ENCODE peak calls at places on chromosomes 5 and 9, in eight cellular contexts. S, Z, B, O, I, W, D and R are unnamed samples.

GRCh38 chr9:14251146-14252071 is 62.5 kb downstream of the NFIB start:
- DNase-seq in S (peak), I (peak), D (peak), Z (peak), W (peak), B (peak), O (peak), R (no peak)

GRCh38 chr9:36815566-36816348 is 218.3 kb downstream of the PAX5 start:
- DNase-seq in B (no peak), S (peak), I (no peak), O (no peak), W (no peak), Z (no peak), D (no peak), R (no peak)

GRCh38 chr5:115100556-115100955 is 69.2 kb downstream of the TRIM36 start:
- DNase-seq in I (no peak), D (no peak), B (no peak), W (no peak), O (peak), S (no peak), Z (peak), R (no peak)

GRCh38 chr9:33116855-33117254 is 40.4 kb upstream of the SMU1 start:
- DNase-seq in Z (no peak), W (no peak), D (no peak), I (no peak), B (no peak), S (no peak), O (peak), R (no peak)

GRCh38 chr9:13213337-13213736 is 66.2 kb downstream of the MPDZ start:
- DNase-seq in Z (peak), B (no peak), D (peak), W (no peak), O (peak), S (no peak), I (peak), R (no peak)

GRCh38 chr5:11166906-11167305 is 405.9 kb upstream of the DAP start:
- DNase-seq in W (no peak), D (no peak), Z (peak), B (no peak), I (no peak), S (no peak), O (no peak), R (no peak)

GRCh38 chr9:2157277-2158105 is 142.3 kb downstream of the SMARCA2 start:
- DNase-seq in S (peak), I (peak), B (no peak), W (peak), Z (peak), D (peak), O (peak), R (no peak)

GRCh38 chr9:127884427-127884911 is 7.0 kb upstream of the AK1 start:
- DNase-seq in B (peak), O (no peak), D (no peak), I (no peak), S (no peak), W (peak), Z (no peak), R (no peak)

GRCh38 chr5:170164087-170164486 is 58.4 kb downstream of the FOXI1 start:
- DNase-seq in S (no peak), O (no peak), W (no peak), Z (no peak), D (no peak), I (no peak), B (no peak), R (no peak)

GRCh38 chr5:1831677-1832313 is 30.6 kb downstream of the NDUFS6 start:
- DNase-seq in D (peak), W (no peak), O (no peak), Z (no peak), I (no peak), S (peak), B (no peak), R (no peak)

GRCh38 chr5:77892061-77893010 is 116.2 kb upstream of the TBCA start:
- DNase-seq in D (no peak), Z (peak), S (no peak), I (no peak), W (no peak), O (no peak), B (no peak), R (no peak)

GRCh38 chr5:1950708-1951103 is 68.0 kb upstream of the IRX4 start:
- DNase-seq in D (no peak), Z (peak), B (no peak), S (no peak), O (no peak), W (no peak), I (peak), R (no peak)

GRCh38 chr5:95786821-95787408 is 35.6 kb downstream of the GLRX start:
- DNase-seq in S (no peak), I (no peak), D (no peak), Z (no peak), W (no peak), B (no peak), O (peak), R (no peak)

GRCh38 chr5:177472460-177473441 is 683 bp downstream of the DBN1 start:
- DNase-seq in B (no peak), I (no peak), D (peak), Z (no peak), S (no peak), O (no peak), W (peak), R (peak)

GRCh38 chr5:33901176-33901575 is 9.4 kb upstream of the ADAMTS12 start:
- DNase-seq in Z (no peak), W (no peak), S (no peak), I (no peak), B (no peak), O (peak), D (no peak), R (no peak)

GRCh38 chr9:90870646-90871326 is 69.2 kb downstream of the SYK start:
- DNase-seq in D (peak), Z (peak), S (no peak), B (peak), I (peak), O (peak), W (peak), R (peak)

GRCh38 chr9:87701931-87702421 is 23.9 kb upstream of the CTSL start:
- DNase-seq in Z (no peak), W (no peak), I (no peak), D (peak), B (no peak), S (no peak), O (no peak), R (no peak)

GRCh38 chr5:111227226-111227782 is 3.1 kb downstream of the CAMK4 start:
- DNase-seq in D (no peak), O (no peak), Z (no peak), W (no peak), S (no peak), B (no peak), I (no peak), R (no peak)

GRCh38 chr5:75275736-75276135 is 39.1 kb upstream of the ANKRD31 start:
- DNase-seq in O (no peak), W (no peak), B (no peak), Z (no peak), I (no peak), S (no peak), D (peak), R (no peak)

GRCh38 chr9:135222991-135223760 is 135.7 kb downstream of the OLFM1 start:
- DNase-seq in Z (no peak), I (no peak), B (no peak), S (peak), W (no peak), O (no peak), D (no peak), R (no peak)

DNA sequence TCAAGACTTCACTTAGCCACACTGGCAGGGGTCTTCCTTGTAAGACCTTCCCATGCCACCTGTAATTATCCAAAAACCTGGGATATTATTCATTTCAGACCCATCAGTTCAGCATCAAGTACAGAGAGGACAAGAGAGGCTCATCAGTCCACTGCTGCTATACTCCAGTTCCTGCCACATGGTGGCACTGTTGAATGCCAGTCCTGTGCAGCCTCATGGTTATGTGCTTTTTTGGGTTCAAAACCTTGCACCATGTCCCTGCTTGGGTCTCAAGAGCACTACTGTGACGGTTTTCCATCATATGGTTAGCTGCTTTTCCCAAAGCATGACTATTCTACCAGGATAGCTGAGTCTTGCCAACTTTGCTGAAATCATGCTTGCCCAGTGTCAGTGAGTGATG is 8.5 kb downstream of the PTGS1 start:
- DNase-seq in B (no peak), O (no peak), Z (peak), S (no peak), I (no peak), W (no peak), D (peak), R (no peak)
- TF ChIP-seq CTCF in B (no peak), O (peak), Z (peak), S (no peak), I (no peak), W (no peak), D (peak), R (peak)

GRCh38 chr9:105405514-105406131 is 42.2 kb upstream of the FSD1L start:
- DNase-seq in Z (no peak), W (no peak), I (no peak), D (no peak), O (no peak), S (no peak), B (no peak), R (no peak)
- TF ChIP-seq CTCF in Z (no peak), W (no peak), I (no peak), D (no peak), O (no peak), S (no peak), B (no peak), R (no peak)

GRCh38 chr5:154429341-154429740 is 16.5 kb upstream of the SAP30L start:
- DNase-seq in O (no peak), B (no peak), S (no peak), I (no peak), W (no peak), D (no peak), Z (no peak), R (no peak)
- TF ChIP-seq CTCF in O (no peak), B (no peak), S (no peak), I (no peak), W (no peak), D (no peak), Z (no peak), R (no peak)

DNA sequence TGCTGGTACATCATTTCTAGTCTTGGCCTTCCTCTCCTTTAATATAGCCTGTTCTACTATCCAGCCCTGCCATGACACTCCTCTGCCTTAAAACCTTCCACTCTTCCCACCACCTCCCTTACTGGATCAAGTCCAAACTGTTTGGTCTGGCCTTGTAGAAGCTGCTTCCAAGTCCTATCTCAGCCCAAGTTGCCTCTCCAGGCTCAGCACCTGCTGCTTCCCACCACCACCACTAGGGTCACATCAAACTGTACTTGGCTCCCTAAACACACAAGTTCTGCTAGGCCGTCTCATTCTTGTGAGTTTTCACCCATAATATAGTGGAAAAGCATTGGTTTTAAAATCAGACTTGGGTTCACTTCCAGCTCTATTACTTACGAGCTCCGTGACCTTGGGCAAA is 1.4 kb downstream of the NDUFA8 start:
- DNase-seq in B (no peak), S (no peak), Z (peak), I (peak), D (peak), O (peak), W (no peak), R (peak)
- TF ChIP-seq CTCF in B (peak), S (peak), Z (peak), I (peak), D (peak), O (peak), W (no peak), R (no peak)

DNA sequence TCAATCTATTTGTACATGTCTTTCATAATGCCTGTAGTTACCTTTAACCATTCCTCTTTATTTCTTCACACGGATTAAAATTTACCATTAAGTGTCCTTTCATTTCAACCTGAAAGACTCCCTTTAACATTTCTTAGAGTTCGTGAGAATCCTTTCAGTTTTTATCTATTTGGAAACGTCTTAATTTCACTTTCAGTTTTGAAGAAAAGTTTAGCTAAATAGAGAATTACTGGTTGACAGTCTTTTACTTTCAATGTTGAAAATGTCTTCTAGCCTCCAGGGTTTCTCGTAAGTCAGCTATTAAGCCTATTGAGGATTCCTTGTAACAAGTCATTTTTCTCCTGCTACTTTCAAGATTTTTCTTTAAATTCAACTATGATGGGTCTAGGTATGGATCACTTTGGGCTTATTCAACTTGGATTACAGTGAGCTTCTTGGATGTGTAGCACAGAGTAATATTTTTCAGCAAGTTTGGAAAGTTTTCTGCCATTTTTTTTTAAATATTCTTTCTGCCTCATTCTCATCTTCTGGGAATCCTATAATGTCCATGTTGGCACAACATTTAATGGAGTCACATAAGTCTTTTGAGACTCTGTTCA is 48.5 kb downstream of the RFX3 start:
- DNase-seq in O (no peak), S (no peak), W (no peak), D (no peak), Z (no peak), B (no peak), I (no peak), R (no peak)
- TF ChIP-seq CTCF in O (no peak), S (no peak), W (no peak), D (no peak), Z (no peak), B (no peak), I (no peak), R (no peak)

GRCh38 chr5:142601432-142601831 is 84.5 kb downstream of the FGF1 start:
- DNase-seq in B (no peak), O (no peak), S (no peak), W (peak), I (no peak), Z (no peak), D (peak), R (no peak)
- TF ChIP-seq CTCF in B (no peak), O (peak), S (no peak), W (no peak), I (no peak), Z (no peak), D (peak), R (no peak)

DNA sequence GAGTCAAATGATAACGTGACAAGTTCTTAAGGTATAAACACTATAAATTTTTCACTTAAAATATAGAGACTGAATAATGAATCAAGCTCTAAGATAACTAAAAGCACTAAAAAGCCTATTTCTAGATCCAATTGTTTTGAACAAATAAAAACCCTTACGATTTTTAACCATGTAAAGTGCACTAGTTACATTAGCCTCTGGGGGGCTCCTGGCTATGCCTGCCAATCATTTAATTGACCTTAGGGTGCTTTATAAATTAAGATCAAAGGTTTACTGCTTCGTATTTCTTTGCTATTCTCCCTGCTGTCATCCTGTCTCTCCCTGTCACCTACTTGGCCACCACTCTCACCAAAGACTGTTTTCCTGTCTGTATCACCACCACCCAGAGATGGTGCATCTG is 133.4 kb downstream of the ESM1 start:
- DNase-seq in D (peak), S (no peak), O (no peak), B (no peak), W (no peak), I (no peak), Z (no peak), R (no peak)
- TF ChIP-seq CTCF in D (peak), S (no peak), O (no peak), B (no peak), W (no peak), I (no peak), Z (no peak), R (peak)